ENCODE peak calls at places on chromosomes 4 and X, in ten cellular contexts. H is astrocyte of the spinal cord; Z is AG04450; L is CD8-positive, alpha-beta T cell; U is left ventricle myocardium inferior; S is coronary artery; Q is upper lobe of left lung; K is GM12865; C is GM20000; R is astrocyte of the cerebellum. E is an unnamed sample.

GRCh38 chr4:143207555-143207954 is 22.8 kb downstream of the USP38 start:
- DNase-seq in H (peak; percentile 17), Z (no peak), L (no peak), U (no peak), S (no peak), Q (no peak), K (no peak), C (no peak), R (no peak), E (no peak)

GRCh38 chrX:40278340-40279090 is 180.8 kb upstream of the BCOR start:
- DNase-seq in H (peak; percentile 49), Z (no peak), L (peak; percentile 33), U (no peak), S (no peak), Q (no peak), K (peak; percentile 22), C (no peak), R (no peak), E (no peak)

GRCh38 chr4:2787230-2788100 is 5.4 kb upstream of the SH3BP2 start:
- DNase-seq in H (no peak), Z (no peak), L (no peak), U (no peak), S (peak; percentile 75), Q (peak; percentile 72), K (peak; percentile 92), C (peak; percentile 81), R (no peak), E (no peak)

GRCh38 chrX:123959281-123960063 is 2.0 kb upstream of the STAG2 start:
- DNase-seq in H (peak; percentile 35), Z (no peak), L (peak; percentile 15), U (peak; percentile 50), S (peak; percentile 80), Q (peak; percentile 38), K (no peak), C (no peak), R (no peak), E (no peak)

GRCh38 chr4:2417196-2417764 is 1.2 kb downstream of the ZFYVE28 start:
- DNase-seq in H (no peak), Z (no peak), L (no peak), U (no peak), S (no peak), Q (no peak), K (no peak), C (peak; percentile 27), R (no peak), E (no peak)

GRCh38 chr4:80305466-80305865 is 30.1 kb upstream of the CFAP299 start:
- DNase-seq in H (peak; percentile 45), Z (no peak), L (no peak), U (no peak), S (no peak), Q (no peak), K (no peak), C (no peak), R (no peak), E (no peak)

GRCh38 chr4:128286474-128287158 is 997 bp downstream of the PGRMC2 start:
- DNase-seq in H (peak; percentile 71), Z (no peak), L (no peak), U (no peak), S (no peak), Q (no peak), K (peak; percentile 60), C (peak; percentile 56), R (peak; percentile 37), E (no peak)

GRCh38 chrX:10387011-10387410 is 230.2 kb downstream of the CLCN4 start:
- DNase-seq in H (no peak), Z (no peak), L (no peak), U (no peak), S (no peak), Q (no peak), K (no peak), C (no peak), R (no peak), E (no peak)

GRCh38 chr4:37719021-37719420 is 32.8 kb upstream of the RELL1 start:
- DNase-seq in H (no peak), Z (no peak), L (no peak), U (no peak), S (no peak), Q (no peak), K (no peak), C (no peak), R (no peak), E (no peak)

GRCh38 chr4:154329939-154330338 is 161.7 kb downstream of the DCHS2 start:
- DNase-seq in H (no peak), Z (no peak), L (no peak), U (no peak), S (no peak), Q (no peak), K (no peak), C (no peak), R (no peak), E (no peak)

GRCh38 chr4:154328030-154328429 is 163.6 kb downstream of the DCHS2 start:
- DNase-seq in H (no peak), Z (no peak), L (no peak), U (no peak), S (no peak), Q (no peak), K (no peak), C (no peak), R (no peak), E (no peak)

GRCh38 chr4:154332681-154333421 is 158.7 kb downstream of the DCHS2 start:
- DNase-seq in H (no peak), Z (no peak), L (peak; percentile 19), U (no peak), S (no peak), Q (no peak), K (peak; percentile 54), C (peak; percentile 12), R (no peak), E (no peak)

DNA sequence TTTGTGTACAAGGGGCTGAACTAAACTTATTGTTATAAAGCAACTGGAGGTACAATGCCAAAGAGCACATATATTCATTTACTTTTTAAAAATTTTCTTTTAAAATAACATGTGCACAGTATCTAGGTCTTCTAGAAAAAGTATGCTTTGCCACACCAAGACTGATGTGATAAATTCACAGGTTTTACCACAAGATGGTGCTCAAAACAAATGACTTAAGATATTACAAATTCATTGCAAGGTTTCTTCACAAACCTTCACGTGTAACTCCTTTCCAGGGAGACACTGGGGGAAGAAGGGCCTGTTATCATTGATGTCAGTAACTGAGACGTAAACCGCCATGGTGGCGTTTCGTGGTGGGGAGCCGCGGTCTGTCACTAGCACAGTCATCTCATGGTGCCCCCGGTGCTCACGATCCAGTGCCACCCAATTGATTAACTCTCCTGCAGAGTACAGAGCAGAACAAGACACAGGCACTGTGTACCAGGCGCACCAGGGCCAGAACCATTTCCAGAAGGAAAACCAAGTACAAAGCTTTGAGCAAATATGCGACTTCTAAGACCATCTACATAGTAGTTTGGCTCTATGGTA is 162.2 kb downstream of the DCHS2 start:
- DNase-seq in H (peak; percentile 36), Z (no peak), L (no peak), U (no peak), S (no peak), Q (no peak), K (peak; percentile 23), C (peak; percentile 9), R (peak; percentile 22), E (no peak)
- TF ChIP-seq CTCF in H (peak; percentile 30), Z (peak; percentile 18), L (no peak), U (peak; percentile 35), S (no peak), Q (no peak), K (peak; percentile 22), C (no peak), R (peak; percentile 23), E (peak; percentile 50)

GRCh38 chr4:16942491-16942890 is 44.0 kb upstream of the LDB2 start:
- DNase-seq in H (no peak), Z (no peak), L (no peak), U (no peak), S (no peak), Q (no peak), K (peak; percentile 57), C (no peak), R (no peak), E (no peak)
- TF ChIP-seq CTCF in H (no peak), Z (no peak), L (no peak), U (no peak), S (no peak), Q (no peak), K (no peak), C (no peak), R (no peak), E (no peak)

DNA sequence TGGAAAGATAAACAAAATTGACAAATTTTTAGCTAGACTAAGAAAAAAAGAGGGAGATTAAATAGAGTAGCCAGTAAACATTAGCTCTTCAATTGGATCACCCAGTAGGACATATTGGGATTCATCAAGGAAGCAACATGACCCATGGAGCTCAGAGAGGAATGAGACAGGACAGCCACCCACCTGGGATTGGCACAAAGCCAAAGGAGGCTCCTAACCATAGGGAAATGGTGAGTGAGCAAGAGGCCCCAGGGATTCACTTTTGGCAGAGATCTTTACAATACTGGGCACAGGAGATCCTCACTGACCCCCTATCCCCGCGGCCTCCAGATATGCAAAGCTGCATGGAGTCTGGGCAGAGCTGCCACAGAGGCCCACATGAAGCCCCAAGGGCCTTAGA is 34.8 kb upstream of the CXCL6 start:
- DNase-seq in H (no peak), Z (no peak), L (no peak), U (no peak), S (no peak), Q (no peak), K (no peak), C (no peak), R (no peak), E (no peak)
- TF ChIP-seq CTCF in H (no peak), Z (no peak), L (no peak), U (no peak), S (no peak), Q (no peak), K (no peak), C (no peak), R (no peak), E (no peak)

GRCh38 chr4:101347557-101348366 is 436 bp upstream of the PPP3CA start:
- DNase-seq in H (peak; percentile 98), Z (peak; percentile 93), L (peak; percentile 100), U (peak; percentile 99), S (peak; percentile 99), Q (peak; percentile 99), K (peak; percentile 98), C (peak; percentile 98), R (peak; percentile 93), E (peak; percentile 99)
- TF ChIP-seq CTCF in H (peak; percentile 8), Z (no peak), L (no peak), U (peak; percentile 14), S (no peak), Q (no peak), K (no peak), C (no peak), R (peak; percentile 18), E (peak; percentile 24)

E was measured in osteocyte.